ENCODE peak calls at places on chromosomes 13 and 19, in six cellular contexts. One of them, this sample, is unnamed.
A peak's percentile ranks its signal among the peaks of the same experiment; 100 is the strongest.

GRCh38 chr13:73593199-73593765 is 534.5 kb downstream of the KLF5 start:
- DNase-seq in B cell: no peak
- DNase-seq in neural progenitor cell: no peak
- DNase-seq in astrocyte of the spinal cord: no peak
- DNase-seq in CD4-positive, alpha-beta T cell: no peak
- DNase-seq in thoracic aorta: no peak
- DNase-seq in this sample: no peak

GRCh38 chr13:48833412-48833811 is 142.3 kb upstream of the FNDC3A start:
- DNase-seq in CD4-positive, alpha-beta T cell: no peak
- DNase-seq in thoracic aorta: no peak
- DNase-seq in neural progenitor cell: no peak
- DNase-seq in B cell: no peak
- DNase-seq in astrocyte of the spinal cord: no peak
- DNase-seq in this sample: no peak

GRCh38 chr19:54606891-54607781 is 13.7 kb downstream of the LILRA1 start:
- DNase-seq in CD4-positive, alpha-beta T cell: no peak
- DNase-seq in B cell: no peak
- DNase-seq in neural progenitor cell: no peak
- DNase-seq in thoracic aorta: no peak
- DNase-seq in astrocyte of the spinal cord: no peak
- DNase-seq in this sample: no peak

GRCh38 chr19:58386166-58386575 is 898 bp upstream of the RPS5 start:
- DNase-seq in CD4-positive, alpha-beta T cell: no peak
- DNase-seq in B cell: no peak
- DNase-seq in astrocyte of the spinal cord: no peak
- DNase-seq in neural progenitor cell: no peak
- DNase-seq in thoracic aorta: no peak
- DNase-seq in this sample: no peak

GRCh38 chr13:86946734-86947133 is 724.4 kb upstream of the SLITRK5 start:
- DNase-seq in B cell: no peak
- DNase-seq in astrocyte of the spinal cord: no peak
- DNase-seq in neural progenitor cell: no peak
- DNase-seq in thoracic aorta: no peak
- DNase-seq in CD4-positive, alpha-beta T cell: no peak
- DNase-seq in this sample: no peak

GRCh38 chr13:57624565-57625435 is 6.7 kb upstream of the PCDH17 start:
- DNase-seq in CD4-positive, alpha-beta T cell: no peak
- DNase-seq in B cell: peak; percentile 31
- DNase-seq in neural progenitor cell: peak; percentile 86
- DNase-seq in astrocyte of the spinal cord: peak; percentile 68
- DNase-seq in thoracic aorta: no peak
- DNase-seq in this sample: peak; percentile 43

GRCh38 chr13:113926951-113927660 is 46.8 kb downstream of the C13orf46 start:
- DNase-seq in neural progenitor cell: no peak
- DNase-seq in CD4-positive, alpha-beta T cell: no peak
- DNase-seq in astrocyte of the spinal cord: no peak
- DNase-seq in B cell: no peak
- DNase-seq in thoracic aorta: peak; percentile 0
- DNase-seq in this sample: no peak

GRCh38 chr19:47446534-47447469 is 24.9 kb downstream of the SLC8A2 start:
- DNase-seq in CD4-positive, alpha-beta T cell: no peak
- DNase-seq in neural progenitor cell: peak; percentile 79
- DNase-seq in thoracic aorta: no peak
- DNase-seq in B cell: no peak
- DNase-seq in astrocyte of the spinal cord: no peak
- DNase-seq in this sample: no peak

GRCh38 chr13:46170268-46170667 is 11.7 kb downstream of the LCP1 start:
- DNase-seq in neural progenitor cell: no peak
- DNase-seq in CD4-positive, alpha-beta T cell: no peak
- DNase-seq in B cell: no peak
- DNase-seq in astrocyte of the spinal cord: no peak
- DNase-seq in thoracic aorta: no peak
- DNase-seq in this sample: no peak

GRCh38 chr19:16001481-16002312 is 52.9 kb downstream of the OR10H4 start:
- DNase-seq in astrocyte of the spinal cord: peak; percentile 45
- DNase-seq in neural progenitor cell: no peak
- DNase-seq in thoracic aorta: no peak
- DNase-seq in CD4-positive, alpha-beta T cell: no peak
- DNase-seq in B cell: peak; percentile 47
- DNase-seq in this sample: peak; percentile 78

GRCh38 chr13:29918845-29919244 is 68.4 kb upstream of the UBL3 start:
- DNase-seq in thoracic aorta: no peak
- DNase-seq in astrocyte of the spinal cord: peak; percentile 92
- DNase-seq in B cell: no peak
- DNase-seq in neural progenitor cell: no peak
- DNase-seq in CD4-positive, alpha-beta T cell: no peak
- DNase-seq in this sample: no peak

GRCh38 chr13:113789167-113789566 is 30.1 kb downstream of the TMEM255B start:
- DNase-seq in B cell: no peak
- DNase-seq in CD4-positive, alpha-beta T cell: no peak
- DNase-seq in neural progenitor cell: no peak
- DNase-seq in astrocyte of the spinal cord: no peak
- DNase-seq in thoracic aorta: no peak
- DNase-seq in this sample: no peak

GRCh38 chr19:7382694-7383093 is 34.0 kb downstream of the ARHGEF18 start:
- DNase-seq in astrocyte of the spinal cord: no peak
- DNase-seq in B cell: no peak
- DNase-seq in CD4-positive, alpha-beta T cell: no peak
- DNase-seq in neural progenitor cell: peak; percentile 25
- DNase-seq in thoracic aorta: no peak
- DNase-seq in this sample: no peak

GRCh38 chr19:8355631-8356402 is 8.1 kb upstream of the ANGPTL4 start:
- DNase-seq in B cell: no peak
- DNase-seq in astrocyte of the spinal cord: peak; percentile 97
- DNase-seq in thoracic aorta: peak; percentile 47
- DNase-seq in neural progenitor cell: no peak
- DNase-seq in CD4-positive, alpha-beta T cell: no peak
- DNase-seq in this sample: no peak

DNA sequence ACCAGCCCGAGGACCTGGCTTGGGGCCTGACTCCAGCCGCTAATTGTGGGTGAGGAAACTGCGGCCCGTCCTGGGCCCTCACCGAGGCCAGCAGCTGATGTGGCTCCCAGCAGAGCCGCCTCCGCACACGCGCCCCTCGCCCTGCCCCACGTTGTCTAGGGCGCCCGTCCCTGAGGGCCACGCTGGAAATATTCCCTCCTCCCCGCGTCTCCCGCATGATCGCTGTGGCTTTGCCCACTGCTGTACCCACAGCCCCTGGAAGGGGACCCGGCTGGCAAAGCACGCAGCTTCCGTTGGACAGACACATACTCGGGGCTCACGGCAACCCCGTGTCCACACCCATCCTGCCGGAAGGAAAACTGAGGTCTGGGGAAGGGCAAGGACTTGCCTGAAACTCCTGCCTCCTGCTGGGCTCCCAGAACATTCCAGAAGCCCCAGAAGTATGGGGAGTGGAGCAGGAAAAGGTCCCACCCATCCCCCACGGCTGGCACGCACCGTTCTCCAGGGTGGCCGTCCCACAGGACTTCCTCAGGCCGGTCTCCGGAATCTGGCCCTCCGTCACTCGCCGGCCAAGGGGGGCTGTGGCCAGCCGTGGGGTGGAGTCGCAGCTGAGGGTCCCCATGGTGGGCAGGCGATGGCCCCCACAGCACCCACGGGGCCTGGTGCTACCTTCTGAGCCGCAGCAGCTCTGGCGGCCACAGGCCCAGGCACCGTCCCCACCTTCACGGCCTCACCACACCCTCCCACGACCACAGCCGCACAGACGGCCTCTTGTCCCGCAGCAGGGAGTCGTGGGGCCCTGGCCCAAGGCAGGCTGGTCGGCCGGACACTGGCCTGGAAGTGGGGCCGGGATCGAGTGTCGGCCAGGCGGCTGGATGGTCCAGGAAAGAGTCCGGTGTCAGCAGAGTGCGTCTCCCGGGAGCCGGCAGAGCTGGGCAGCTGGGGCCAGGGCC is 13.6 kb upstream of the SHC2 start:
- DNase-seq in CD4-positive, alpha-beta T cell: no peak
- DNase-seq in B cell: no peak
- DNase-seq in astrocyte of the spinal cord: no peak
- DNase-seq in neural progenitor cell: no peak
- DNase-seq in thoracic aorta: no peak
- DNase-seq in this sample: no peak
- TF ChIP-seq CTCF in CD4-positive, alpha-beta T cell: no peak
- TF ChIP-seq CTCF in B cell: no peak
- TF ChIP-seq CTCF in astrocyte of the spinal cord: no peak
- TF ChIP-seq CTCF in neural progenitor cell: no peak
- TF ChIP-seq CTCF in thoracic aorta: no peak
- TF ChIP-seq CTCF in this sample: no peak

GRCh38 chr13:36453518-36453917 is 21.2 kb downstream of the CCNA1 start:
- DNase-seq in CD4-positive, alpha-beta T cell: no peak
- DNase-seq in thoracic aorta: no peak
- DNase-seq in neural progenitor cell: peak; percentile 45
- DNase-seq in B cell: no peak
- DNase-seq in astrocyte of the spinal cord: peak; percentile 32
- DNase-seq in this sample: no peak
- TF ChIP-seq CTCF in CD4-positive, alpha-beta T cell: no peak
- TF ChIP-seq CTCF in thoracic aorta: no peak
- TF ChIP-seq CTCF in neural progenitor cell: peak; percentile 61
- TF ChIP-seq CTCF in B cell: no peak
- TF ChIP-seq CTCF in astrocyte of the spinal cord: peak; percentile 47
- TF ChIP-seq CTCF in this sample: no peak

GRCh38 chr13:97881556-97881955 is 71.9 kb upstream of the IPO5 start:
- DNase-seq in neural progenitor cell: no peak
- DNase-seq in CD4-positive, alpha-beta T cell: no peak
- DNase-seq in astrocyte of the spinal cord: no peak
- DNase-seq in B cell: no peak
- DNase-seq in thoracic aorta: no peak
- DNase-seq in this sample: no peak

GRCh38 chr13:97878421-97879375 is 74.8 kb upstream of the IPO5 start:
- DNase-seq in neural progenitor cell: no peak
- DNase-seq in B cell: no peak
- DNase-seq in CD4-positive, alpha-beta T cell: no peak
- DNase-seq in thoracic aorta: no peak
- DNase-seq in astrocyte of the spinal cord: peak; percentile 33
- DNase-seq in this sample: no peak

GRCh38 chr13:97883356-97883755 is 70.1 kb upstream of the IPO5 start:
- DNase-seq in B cell: no peak
- DNase-seq in CD4-positive, alpha-beta T cell: no peak
- DNase-seq in thoracic aorta: no peak
- DNase-seq in neural progenitor cell: no peak
- DNase-seq in astrocyte of the spinal cord: peak; percentile 30
- DNase-seq in this sample: no peak

GRCh38 chr13:97879646-97880297 is 73.7 kb upstream of the IPO5 start:
- DNase-seq in astrocyte of the spinal cord: peak; percentile 90
- DNase-seq in CD4-positive, alpha-beta T cell: no peak
- DNase-seq in neural progenitor cell: no peak
- DNase-seq in thoracic aorta: no peak
- DNase-seq in B cell: no peak
- DNase-seq in this sample: no peak

GRCh38 chr13:97880298-97880675 is 73.2 kb upstream of the IPO5 start:
- DNase-seq in B cell: no peak
- DNase-seq in astrocyte of the spinal cord: no peak
- DNase-seq in CD4-positive, alpha-beta T cell: no peak
- DNase-seq in neural progenitor cell: no peak
- DNase-seq in thoracic aorta: no peak
- DNase-seq in this sample: no peak
- TF ChIP-seq CTCF in B cell: no peak
- TF ChIP-seq CTCF in astrocyte of the spinal cord: no peak
- TF ChIP-seq CTCF in CD4-positive, alpha-beta T cell: no peak
- TF ChIP-seq CTCF in neural progenitor cell: no peak
- TF ChIP-seq CTCF in thoracic aorta: no peak
- TF ChIP-seq CTCF in this sample: no peak

DNA sequence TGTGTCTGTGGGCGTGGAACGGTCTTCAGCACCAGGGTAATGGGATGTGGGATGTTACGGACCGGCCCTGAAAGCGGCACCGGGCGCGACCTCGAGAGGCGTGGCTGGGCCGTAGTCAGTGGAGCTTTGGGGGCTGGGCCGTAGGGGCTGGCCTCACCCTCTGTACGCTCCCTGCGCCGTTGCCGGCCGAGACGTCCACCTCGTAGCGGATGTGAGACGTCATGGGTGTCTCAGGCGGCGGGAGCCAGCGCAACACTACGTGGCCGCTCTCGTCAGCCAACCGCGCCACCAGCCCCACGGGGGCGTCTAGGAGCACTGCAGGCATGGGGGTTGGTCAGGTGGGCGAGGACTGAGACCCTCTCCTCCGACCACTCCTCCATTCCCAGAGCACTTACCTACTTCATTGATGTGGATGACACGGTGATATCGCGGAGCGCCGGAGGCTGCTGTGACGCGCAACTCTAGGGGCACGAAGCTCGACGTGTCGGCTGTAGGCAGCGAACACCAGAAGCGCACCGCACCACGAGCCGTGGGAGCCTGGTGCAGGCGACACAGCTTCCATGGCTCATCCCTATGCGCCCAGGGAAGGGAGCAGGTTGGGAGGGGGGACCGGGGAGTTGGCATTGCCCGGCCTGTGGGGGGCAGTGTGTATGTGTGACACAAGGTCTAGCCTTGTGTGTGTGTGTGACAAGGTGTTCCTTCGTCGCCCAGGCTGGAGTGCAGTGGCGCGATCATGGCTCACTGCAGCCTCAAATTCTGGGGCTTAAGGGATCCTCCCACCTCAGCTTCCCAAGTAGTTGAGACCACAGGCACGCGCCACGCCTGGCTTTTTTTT is 2.4 kb downstream of the EPOR start:
- DNase-seq in astrocyte of the spinal cord: peak; percentile 80
- DNase-seq in B cell: peak; percentile 89
- DNase-seq in thoracic aorta: no peak
- DNase-seq in neural progenitor cell: peak; percentile 95
- DNase-seq in CD4-positive, alpha-beta T cell: peak; percentile 45
- DNase-seq in this sample: peak; percentile 92
- TF ChIP-seq CTCF in astrocyte of the spinal cord: no peak
- TF ChIP-seq CTCF in B cell: no peak
- TF ChIP-seq CTCF in thoracic aorta: no peak
- TF ChIP-seq CTCF in neural progenitor cell: peak; percentile 39
- TF ChIP-seq CTCF in CD4-positive, alpha-beta T cell: no peak
- TF ChIP-seq CTCF in this sample: peak; percentile 60

GRCh38 chr13:108086678-108087077 is 128.7 kb downstream of the LIG4 start:
- DNase-seq in neural progenitor cell: peak; percentile 18
- DNase-seq in thoracic aorta: no peak
- DNase-seq in astrocyte of the spinal cord: peak; percentile 5
- DNase-seq in B cell: no peak
- DNase-seq in CD4-positive, alpha-beta T cell: no peak
- DNase-seq in this sample: no peak
- TF ChIP-seq CTCF in neural progenitor cell: peak; percentile 39
- TF ChIP-seq CTCF in thoracic aorta: no peak
- TF ChIP-seq CTCF in astrocyte of the spinal cord: peak; percentile 21
- TF ChIP-seq CTCF in B cell: no peak
- TF ChIP-seq CTCF in CD4-positive, alpha-beta T cell: no peak
- TF ChIP-seq CTCF in this sample: no peak

GRCh38 chr19:19327672-19328071 is 7.0 kb downstream of the MAU2 start:
- DNase-seq in thoracic aorta: no peak
- DNase-seq in CD4-positive, alpha-beta T cell: no peak
- DNase-seq in astrocyte of the spinal cord: no peak
- DNase-seq in neural progenitor cell: no peak
- DNase-seq in B cell: no peak
- DNase-seq in this sample: no peak
- TF ChIP-seq CTCF in thoracic aorta: no peak
- TF ChIP-seq CTCF in CD4-positive, alpha-beta T cell: no peak
- TF ChIP-seq CTCF in astrocyte of the spinal cord: no peak
- TF ChIP-seq CTCF in neural progenitor cell: no peak
- TF ChIP-seq CTCF in B cell: no peak
- TF ChIP-seq CTCF in this sample: no peak

DNA sequence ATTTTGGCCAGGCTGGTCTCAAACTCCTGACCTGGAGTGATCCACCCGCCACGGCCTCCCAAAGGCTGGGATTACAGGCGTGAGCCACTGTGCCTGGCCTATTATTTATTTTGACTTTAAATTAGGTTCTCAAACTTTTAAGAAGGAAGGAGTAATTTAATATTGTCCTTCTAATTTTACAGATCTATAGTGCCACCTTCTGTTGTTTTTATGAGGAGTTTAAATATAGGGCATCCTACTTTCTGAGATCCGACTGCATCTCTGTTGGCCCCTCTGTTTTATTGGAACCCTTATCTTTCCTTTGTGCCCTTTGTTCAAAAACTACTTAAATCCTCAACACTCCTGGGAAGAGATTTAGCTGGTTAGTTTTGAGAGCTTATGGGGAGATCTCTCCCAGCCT is 25.4 kb upstream of the ZMYM5 start:
- DNase-seq in thoracic aorta: no peak
- DNase-seq in CD4-positive, alpha-beta T cell: no peak
- DNase-seq in B cell: peak; percentile 8
- DNase-seq in astrocyte of the spinal cord: peak; percentile 38
- DNase-seq in neural progenitor cell: no peak
- DNase-seq in this sample: no peak
- TF ChIP-seq CTCF in thoracic aorta: no peak
- TF ChIP-seq CTCF in CD4-positive, alpha-beta T cell: peak; percentile 59
- TF ChIP-seq CTCF in B cell: peak; percentile 43
- TF ChIP-seq CTCF in astrocyte of the spinal cord: peak; percentile 29
- TF ChIP-seq CTCF in neural progenitor cell: no peak
- TF ChIP-seq CTCF in this sample: peak; percentile 14

This sample was measured in GM13976.